ENCODE peak calls at places on chromosomes 2 and 18, in six cellular contexts. R, E, X, B, H and I are unnamed samples.

GRCh38 chr2:121888189-121888557 is 132.7 kb downstream of the TSN start:
- DNase-seq in B (no peak), H (peak; percentile 8), R (no peak), X (no peak), E (peak; percentile 56), I (peak; percentile 46)

GRCh38 chr2:86037795-86038192 is 67.9 kb downstream of the POLR1A start:
- DNase-seq in B (no peak), R (no peak), E (peak; percentile 34), H (no peak), X (no peak), I (no peak)

GRCh38 chr18:37871583-37871982 is 306.0 kb upstream of the CELF4 start:
- DNase-seq in X (no peak), E (no peak), H (no peak), R (no peak), B (no peak), I (no peak)

GRCh38 chr2:197310940-197311485 is 433 bp upstream of the ANKRD44 start:
- DNase-seq in X (no peak), R (no peak), E (no peak), B (no peak), H (no peak), I (no peak)

GRCh38 chr2:225074366-225074765 is 32.1 kb upstream of the DOCK10 start:
- DNase-seq in R (no peak), B (no peak), H (no peak), X (no peak), E (no peak), I (no peak)

GRCh38 chr2:44825702-44826101 is 115.8 kb upstream of the SIX3 start:
- DNase-seq in B (no peak), R (no peak), E (no peak), H (no peak), X (no peak), I (peak; percentile 36)

GRCh38 chr2:18200771-18201170 is 322.3 kb downstream of the KCNS3 start:
- DNase-seq in X (no peak), R (no peak), E (no peak), H (no peak), B (no peak), I (no peak)

GRCh38 chr2:36458106-36458505 is 102.5 kb downstream of the CRIM1 start:
- DNase-seq in H (no peak), X (no peak), R (no peak), E (no peak), B (no peak), I (no peak)

GRCh38 chr2:68831688-68832087 is 39.5 kb downstream of the BMP10 start:
- DNase-seq in X (no peak), B (no peak), H (peak; percentile 60), E (no peak), R (no peak), I (no peak)

GRCh38 chr2:203814661-203815540 is 52.7 kb upstream of the CTLA4 start:
- DNase-seq in B (peak; percentile 42), X (peak; percentile 23), E (peak; percentile 89), R (peak; percentile 26), H (peak; percentile 88), I (peak; percentile 49)

GRCh38 chr2:6828299-6828584 is 37.5 kb downstream of the CMPK2 start:
- DNase-seq in R (no peak), B (no peak), E (peak; percentile 66), X (no peak), H (peak; percentile 60), I (no peak)

GRCh38 chr2:27032495-27033252 is at the start of gene TMEM214:
- DNase-seq in B (peak; percentile 60), X (peak; percentile 82), H (peak; percentile 92), R (peak; percentile 81), E (peak; percentile 87), I (peak; percentile 88)

GRCh38 chr2:74037379-74037860 is 52.7 kb downstream of the TET3 start:
- DNase-seq in B (peak; percentile 11), E (peak; percentile 74), X (no peak), H (peak; percentile 84), R (no peak), I (no peak)

GRCh38 chr2:5877360-5877759 is 185.2 kb downstream of the SOX11 start:
- DNase-seq in B (peak; percentile 30), R (no peak), X (no peak), E (no peak), H (no peak), I (no peak)

GRCh38 chr2:168974370-168974769 is 56.8 kb downstream of the ABCB11 start:
- DNase-seq in B (no peak), X (no peak), R (no peak), E (no peak), H (no peak), I (no peak)

DNA sequence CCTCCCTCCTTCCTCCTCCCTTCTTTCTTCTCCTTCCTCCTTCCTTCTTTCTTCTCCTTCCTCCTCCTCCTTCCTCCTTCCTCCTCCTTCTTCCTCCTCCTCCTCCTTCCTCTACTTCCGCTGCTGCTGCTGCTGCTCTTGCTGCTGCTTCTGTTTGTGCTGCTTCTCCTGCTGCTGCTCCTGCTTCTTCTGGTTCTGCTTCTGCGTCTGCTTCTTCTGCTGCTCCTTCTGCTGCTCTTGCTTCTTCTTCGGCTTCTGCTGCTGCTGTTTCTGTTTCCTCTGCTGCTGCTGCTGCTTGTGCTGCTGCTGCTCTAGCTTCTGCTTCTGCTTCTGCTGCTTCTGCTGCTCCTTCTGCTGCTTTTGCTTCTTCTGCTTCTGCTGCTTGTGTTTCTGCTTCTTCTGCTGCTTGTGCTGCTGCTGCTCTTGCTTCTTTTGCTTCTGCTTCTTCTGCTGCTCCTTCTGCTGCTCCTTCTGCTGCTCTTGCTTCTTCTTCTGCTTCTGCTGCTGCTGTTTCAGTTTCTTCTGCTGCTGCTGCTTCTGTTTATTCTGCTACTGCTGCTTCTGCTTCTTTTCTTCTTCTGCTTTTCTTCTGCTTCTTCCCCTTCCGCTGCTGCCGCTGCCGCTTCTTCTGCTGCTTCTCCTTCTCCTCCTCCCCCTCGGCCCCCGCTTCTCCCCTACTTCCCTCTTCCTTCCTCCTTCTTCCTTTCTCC is 8.6 kb downstream of the SNRNP27 start:
- DNase-seq in H (no peak), E (peak; percentile 67), B (no peak), X (no peak), R (no peak), I (no peak)
- TF ChIP-seq CTCF in H (no peak), E (no peak), B (no peak), X (no peak), R (no peak), I (no peak)

DNA sequence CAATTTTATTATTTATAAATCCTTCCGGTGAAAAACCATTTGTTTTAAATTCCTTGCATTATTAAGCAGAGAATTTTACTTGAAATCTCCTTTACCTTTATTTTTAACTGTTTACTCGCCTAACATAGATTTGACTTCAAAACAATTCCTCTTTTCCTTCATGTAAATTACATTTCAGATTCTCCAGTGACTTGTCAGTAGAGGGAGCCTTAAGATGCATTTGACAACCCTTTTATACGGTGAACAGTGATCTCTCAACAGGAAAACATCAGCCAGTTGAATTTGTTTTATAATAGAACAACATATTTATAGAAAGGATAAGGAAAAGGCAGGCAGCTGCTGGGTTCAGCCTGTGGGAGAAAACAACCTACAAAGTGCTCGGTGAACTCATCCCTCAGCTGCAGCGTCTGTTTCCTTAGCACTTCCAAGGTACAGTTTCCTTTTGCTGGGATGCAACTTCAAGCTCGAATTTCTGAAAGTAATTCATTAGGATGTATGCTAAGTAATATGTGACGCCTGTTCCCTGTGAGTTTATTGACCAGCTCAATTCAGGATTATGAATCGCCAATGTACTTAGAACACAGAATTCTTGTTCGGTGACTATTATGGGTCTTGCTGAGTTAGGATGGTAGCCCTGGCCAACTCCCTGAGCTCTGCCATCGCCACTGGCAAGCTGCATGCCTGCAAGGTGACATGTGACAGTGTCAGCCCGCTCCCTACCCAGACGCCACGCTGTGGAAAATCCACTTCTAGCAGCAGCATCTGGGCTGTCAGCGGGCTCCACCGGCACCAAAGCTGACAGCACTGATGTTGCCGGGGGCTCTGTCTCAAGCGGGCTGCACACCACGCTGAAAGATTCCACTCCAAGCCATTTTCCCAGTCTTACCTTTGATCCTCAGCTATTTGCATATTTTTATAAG is 100.9 kb downstream of the MYT1L start:
- DNase-seq in B (no peak), X (no peak), H (no peak), E (no peak), R (no peak), I (no peak)
- TF ChIP-seq CTCF in B (no peak), X (no peak), H (no peak), E (peak; percentile 41), R (peak; percentile 38), I (no peak)

GRCh38 chr2:84197901-84198300 is 261.2 kb downstream of the SUCLG1 start:
- DNase-seq in R (no peak), X (no peak), H (no peak), B (no peak), E (no peak), I (no peak)

GRCh38 chr2:84194906-84195644 is 264.0 kb downstream of the SUCLG1 start:
- DNase-seq in X (no peak), H (no peak), E (no peak), R (no peak), B (no peak), I (no peak)
- TF ChIP-seq CTCF in X (no peak), H (no peak), E (no peak), R (no peak), B (no peak), I (no peak)

GRCh38 chr2:143261986-143262784 is 133.0 kb downstream of the ARHGAP15 start:
- DNase-seq in E (peak; percentile 83), R (no peak), B (no peak), X (no peak), H (no peak), I (no peak)

GRCh38 chr2:143255899-143256298 is 126.7 kb downstream of the ARHGAP15 start:
- DNase-seq in R (no peak), E (no peak), B (no peak), X (no peak), H (no peak), I (no peak)

GRCh38 chr2:143259368-143259958 is 130.2 kb downstream of the ARHGAP15 start:
- DNase-seq in B (peak; percentile 37), X (peak; percentile 62), H (peak; percentile 81), E (peak; percentile 77), R (peak; percentile 57), I (peak; percentile 58)

GRCh38 chr2:143254108-143254507 is 124.9 kb downstream of the ARHGAP15 start:
- DNase-seq in R (no peak), X (no peak), E (no peak), H (no peak), B (no peak), I (no peak)

DNA sequence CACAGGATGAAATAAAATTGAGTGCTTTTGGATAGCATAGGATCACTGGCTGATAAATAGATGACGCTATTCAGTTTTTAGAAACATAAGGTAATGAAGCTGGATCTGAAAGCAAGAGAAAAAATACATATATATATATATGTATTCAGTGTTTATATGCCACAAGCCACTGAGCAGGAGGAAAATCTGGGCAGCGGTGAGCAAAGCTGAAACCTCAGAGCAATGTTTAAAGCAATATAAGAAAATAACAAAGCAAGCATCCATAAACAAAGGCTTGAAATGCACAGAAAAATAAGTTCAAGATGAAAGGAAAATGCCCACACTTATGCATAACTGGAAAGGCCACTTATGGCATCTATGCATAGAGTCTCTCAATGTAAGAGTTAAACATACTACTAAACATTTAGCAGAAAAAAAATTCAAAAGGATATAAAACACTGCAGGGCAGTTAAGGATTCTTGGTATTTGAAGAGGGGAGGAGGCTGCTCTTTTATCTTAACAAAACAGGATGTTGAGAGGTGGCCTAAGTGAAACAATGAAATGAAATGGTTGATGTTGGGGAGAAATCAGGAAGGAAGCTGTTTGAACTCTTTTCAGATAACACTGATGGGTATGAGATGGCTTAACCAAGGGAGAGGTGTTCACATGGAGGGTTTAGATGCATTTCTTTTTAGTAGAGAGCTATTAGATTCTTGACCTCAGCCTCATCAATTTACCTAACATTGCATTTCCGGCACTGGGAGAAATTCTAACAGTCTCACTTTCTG is 129.1 kb downstream of the ARHGAP15 start:
- DNase-seq in E (peak; percentile 38), R (no peak), H (no peak), X (no peak), B (no peak), I (no peak)
- TF ChIP-seq CTCF in E (no peak), R (no peak), H (no peak), X (no peak), B (no peak), I (no peak)

GRCh38 chr18:12121175-12122095 is 27.8 kb downstream of the ANKRD62 start:
- DNase-seq in R (peak; percentile 35), H (peak; percentile 7), X (peak; percentile 54), B (no peak), E (no peak), I (no peak)
- TF ChIP-seq CTCF in R (peak; percentile 57), H (peak; percentile 39), X (peak; percentile 61), B (peak; percentile 42), E (peak; percentile 43), I (no peak)